ENCODE peak calls at places on chromosomes 6 and 20, in four cellular contexts. One of them, this sample, is unnamed.

GRCh38 chr20:23142162-23143050 is 56.3 kb upstream of the CD93 start:
- DNase-seq in mucosa of descending colon: no peak
- DNase-seq in lung: no peak
- DNase-seq in lower lobe of right lung: peak; percentile 45
- DNase-seq in this sample: no peak

GRCh38 chr6:136701011-136701410 is 91.3 kb downstream of the MAP3K5 start:
- DNase-seq in lower lobe of right lung: no peak
- DNase-seq in mucosa of descending colon: no peak
- DNase-seq in lung: no peak
- DNase-seq in this sample: no peak

GRCh38 chr6:142857609-142858195 is 87.3 kb downstream of the HIVEP2 start:
- DNase-seq in lung: no peak
- DNase-seq in lower lobe of right lung: no peak
- DNase-seq in mucosa of descending colon: peak; percentile 53
- DNase-seq in this sample: no peak

GRCh38 chr6:118391086-118391485 is 157.0 kb upstream of the PLN start:
- DNase-seq in lower lobe of right lung: no peak
- DNase-seq in lung: no peak
- DNase-seq in mucosa of descending colon: no peak
- DNase-seq in this sample: no peak

GRCh38 chr6:56890683-56891429 is 64.1 kb upstream of the BEND6 start:
- DNase-seq in mucosa of descending colon: no peak
- DNase-seq in lung: no peak
- DNase-seq in lower lobe of right lung: no peak
- DNase-seq in this sample: peak; percentile 88

GRCh38 chr20:47456952-47457724 is 44.5 kb upstream of the NCOA3 start:
- DNase-seq in mucosa of descending colon: no peak
- DNase-seq in lung: no peak
- DNase-seq in lower lobe of right lung: no peak
- DNase-seq in this sample: peak; percentile 68

GRCh38 chr20:278607-279571 is 11.7 kb downstream of the C20orf96 start:
- DNase-seq in lung: no peak
- DNase-seq in lower lobe of right lung: no peak
- DNase-seq in mucosa of descending colon: no peak
- DNase-seq in this sample: no peak

GRCh38 chr20:38418509-38419204 is 16.5 kb downstream of the SNHG17 start:
- DNase-seq in lower lobe of right lung: no peak
- DNase-seq in lung: no peak
- DNase-seq in mucosa of descending colon: no peak
- DNase-seq in this sample: peak; percentile 74

GRCh38 chr20:3551681-3552434 is 81.0 kb downstream of the ATRN start:
- DNase-seq in lower lobe of right lung: no peak
- DNase-seq in lung: no peak
- DNase-seq in mucosa of descending colon: no peak
- DNase-seq in this sample: no peak

GRCh38 chr20:63739129-63740069 is at the start of gene SLC2A4RG:
- DNase-seq in lung: peak; percentile 74
- DNase-seq in lower lobe of right lung: peak; percentile 85
- DNase-seq in mucosa of descending colon: peak; percentile 87
- DNase-seq in this sample: peak; percentile 92

GRCh38 chr6:116730513-116730912 is 35.0 kb downstream of the FAM162B start:
- DNase-seq in lower lobe of right lung: no peak
- DNase-seq in mucosa of descending colon: no peak
- DNase-seq in lung: no peak
- DNase-seq in this sample: no peak

GRCh38 chr6:158069800-158070195 is 88.1 kb downstream of the SYNJ2 start:
- DNase-seq in lung: no peak
- DNase-seq in lower lobe of right lung: no peak
- DNase-seq in mucosa of descending colon: no peak
- DNase-seq in this sample: peak; percentile 53

GRCh38 chr20:23153696-23154341 is 67.7 kb upstream of the CD93 start:
- DNase-seq in lung: no peak
- DNase-seq in lower lobe of right lung: peak; percentile 27
- DNase-seq in mucosa of descending colon: no peak
- DNase-seq in this sample: no peak

GRCh38 chr6:149830731-149831379 is 33.3 kb downstream of the LRP11 start:
- DNase-seq in lower lobe of right lung: no peak
- DNase-seq in mucosa of descending colon: no peak
- DNase-seq in lung: no peak
- DNase-seq in this sample: no peak

GRCh38 chr6:2765896-2766766 is 938 bp downstream of the WRNIP1 start:
- DNase-seq in lower lobe of right lung: peak; percentile 75
- DNase-seq in lung: peak; percentile 41
- DNase-seq in mucosa of descending colon: peak; percentile 77
- DNase-seq in this sample: peak; percentile 63

GRCh38 chr6:122649701-122650100 is 39.5 kb downstream of the PKIB start:
- DNase-seq in lung: no peak
- DNase-seq in lower lobe of right lung: no peak
- DNase-seq in mucosa of descending colon: no peak
- DNase-seq in this sample: no peak

GRCh38 chr6:132011582-132011981 is 60.4 kb upstream of the CCN2 start:
- DNase-seq in mucosa of descending colon: no peak
- DNase-seq in lower lobe of right lung: no peak
- DNase-seq in lung: no peak
- DNase-seq in this sample: no peak

GRCh38 chr6:167295495-167296292 is 4.6 kb downstream of the UNC93A start:
- DNase-seq in lower lobe of right lung: no peak
- DNase-seq in mucosa of descending colon: no peak
- DNase-seq in lung: no peak
- DNase-seq in this sample: no peak

GRCh38 chr6:167298166-167298565 is 7.1 kb downstream of the UNC93A start:
- DNase-seq in lower lobe of right lung: no peak
- DNase-seq in lung: no peak
- DNase-seq in mucosa of descending colon: no peak
- DNase-seq in this sample: no peak

GRCh38 chr6:167294651-167295494 is 3.8 kb downstream of the UNC93A start:
- DNase-seq in lung: no peak
- DNase-seq in mucosa of descending colon: no peak
- DNase-seq in lower lobe of right lung: no peak
- DNase-seq in this sample: no peak

GRCh38 chr6:167296293-167296690 is 5.2 kb downstream of the UNC93A start:
- DNase-seq in lung: no peak
- DNase-seq in lower lobe of right lung: no peak
- DNase-seq in mucosa of descending colon: no peak
- DNase-seq in this sample: no peak

DNA sequence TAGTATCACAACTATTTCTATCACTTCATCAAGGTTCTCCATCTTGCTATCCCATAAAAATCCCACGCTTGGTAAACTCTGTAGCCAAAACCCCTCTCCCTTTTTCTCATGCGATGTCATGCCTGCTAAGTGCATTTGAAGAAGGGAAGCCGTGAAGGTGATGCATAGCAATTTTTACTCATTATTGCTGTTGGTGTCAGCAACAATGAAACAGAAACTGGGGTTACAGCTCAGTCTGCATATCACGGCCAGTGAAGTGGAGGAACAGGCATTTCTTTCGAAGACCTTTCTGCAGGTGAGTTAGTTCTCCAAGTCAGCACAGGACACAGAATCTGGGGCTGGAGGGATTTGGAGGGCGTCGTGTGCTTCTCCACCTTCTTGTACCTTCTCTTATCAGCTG is 5.8 kb downstream of the UNC93A start:
- DNase-seq in lung: no peak
- DNase-seq in lower lobe of right lung: no peak
- DNase-seq in mucosa of descending colon: no peak
- DNase-seq in this sample: no peak
- H3K9me3 ChIP-seq in lung: no peaks in the 10 kb centered on the region
- H3K9me3 ChIP-seq in lower lobe of right lung: no peaks in the 10 kb centered on the region
- H3K9me3 ChIP-seq in mucosa of descending colon: no peaks in the 10 kb centered on the region
- H3K9me3 ChIP-seq in this sample: no peaks in the 10 kb centered on the region

DNA sequence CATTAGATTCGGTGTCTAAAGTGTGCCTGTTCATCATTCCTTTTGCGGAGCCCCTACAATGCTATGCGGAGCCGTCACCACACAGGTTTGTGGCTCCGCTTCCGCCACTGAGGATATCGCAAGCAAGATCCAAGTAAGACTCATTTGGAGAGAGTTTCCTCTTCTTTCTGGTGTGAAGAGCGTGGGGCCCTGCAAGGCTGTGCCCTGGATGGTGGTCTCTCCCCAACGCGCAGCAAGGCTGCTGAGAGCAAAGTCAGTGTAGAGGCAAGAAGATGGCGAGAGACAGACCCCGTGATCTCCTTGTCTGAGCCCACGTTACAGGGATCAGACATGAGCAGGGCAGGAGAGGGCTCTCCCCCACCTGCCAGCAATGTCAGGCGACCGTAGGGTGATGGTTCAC is 96.3 kb upstream of the AFDN start:
- DNase-seq in mucosa of descending colon: no peak
- DNase-seq in lower lobe of right lung: no peak
- DNase-seq in lung: no peak
- DNase-seq in this sample: no peak
- H3K9me3 ChIP-seq in mucosa of descending colon: no peaks in the 10 kb centered on the region
- H3K9me3 ChIP-seq in lower lobe of right lung: no peaks in the 10 kb centered on the region
- H3K9me3 ChIP-seq in lung: no peaks in the 10 kb centered on the region
- H3K9me3 ChIP-seq in this sample: no peaks in the 10 kb centered on the region

GRCh38 chr6:168371989-168372711 is 52.6 kb upstream of the DACT2 start:
- DNase-seq in mucosa of descending colon: peak; percentile 40
- DNase-seq in lower lobe of right lung: no peak
- DNase-seq in lung: no peak
- DNase-seq in this sample: no peak

GRCh38 chr6:168371185-168371584 is 51.6 kb upstream of the DACT2 start:
- DNase-seq in lower lobe of right lung: no peak
- DNase-seq in mucosa of descending colon: peak; percentile 12
- DNase-seq in lung: no peak
- DNase-seq in this sample: no peak

GRCh38 chr6:168372871-168373270 is 53.3 kb upstream of the DACT2 start:
- DNase-seq in lung: no peak
- DNase-seq in lower lobe of right lung: no peak
- DNase-seq in mucosa of descending colon: peak; percentile 48
- DNase-seq in this sample: no peak

GRCh38 chr6:168370310-168370991 is 50.9 kb upstream of the DACT2 start:
- DNase-seq in lower lobe of right lung: peak; percentile 74
- DNase-seq in mucosa of descending colon: peak; percentile 77
- DNase-seq in lung: peak; percentile 74
- DNase-seq in this sample: peak; percentile 81

DNA sequence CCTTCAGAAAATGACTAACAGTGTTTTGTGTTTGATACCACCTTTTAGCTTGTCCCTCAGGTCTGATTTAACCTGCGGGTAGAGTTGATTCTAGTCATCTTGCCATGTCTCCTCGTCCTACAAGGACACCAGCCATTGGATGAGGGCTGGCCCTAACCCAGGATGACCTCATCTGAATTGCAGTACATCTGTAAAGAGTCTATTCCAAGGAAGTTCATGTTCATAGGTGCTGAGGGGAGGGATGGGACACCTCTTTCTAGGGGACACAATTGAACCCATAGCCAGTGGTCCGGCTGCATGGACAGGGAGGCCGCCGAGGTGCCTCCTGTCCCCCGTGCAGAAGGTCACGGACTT is 52.0 kb upstream of the DACT2 start:
- DNase-seq in lung: no peak
- DNase-seq in lower lobe of right lung: no peak
- DNase-seq in mucosa of descending colon: no peak
- DNase-seq in this sample: no peak
- H3K9me3 ChIP-seq in lung: no peaks in the 10 kb centered on the region
- H3K9me3 ChIP-seq in lower lobe of right lung: no peaks in the 10 kb centered on the region
- H3K9me3 ChIP-seq in mucosa of descending colon: no peaks in the 10 kb centered on the region
- H3K9me3 ChIP-seq in this sample: no peaks in the 10 kb centered on the region

GRCh38 chr6:53395986-53396385 is 47.2 kb upstream of the ELOVL5 start:
- DNase-seq in lower lobe of right lung: no peak
- DNase-seq in mucosa of descending colon: no peak
- DNase-seq in lung: no peak
- DNase-seq in this sample: no peak
- H3K9me3 ChIP-seq in lower lobe of right lung: no peaks in the 10 kb centered on the region
- H3K9me3 ChIP-seq in mucosa of descending colon: no peaks in the 10 kb centered on the region
- H3K9me3 ChIP-seq in lung: no peaks in the 10 kb centered on the region
- H3K9me3 ChIP-seq in this sample: no peaks in the 10 kb centered on the region

GRCh38 chr6:352474-352873 is 39.1 kb upstream of the IRF4 start:
- DNase-seq in lung: no peak
- DNase-seq in mucosa of descending colon: no peak
- DNase-seq in lower lobe of right lung: peak; percentile 53
- DNase-seq in this sample: no peak

GRCh38 chr6:353642-354614 is 37.6 kb upstream of the IRF4 start:
- DNase-seq in lung: no peak
- DNase-seq in lower lobe of right lung: peak; percentile 50
- DNase-seq in mucosa of descending colon: no peak
- DNase-seq in this sample: no peak

GRCh38 chr6:351011-351866 is 40.3 kb upstream of the IRF4 start:
- DNase-seq in mucosa of descending colon: no peak
- DNase-seq in lower lobe of right lung: peak; percentile 47
- DNase-seq in lung: no peak
- DNase-seq in this sample: no peak

GRCh38 chr6:351867-352289 is 39.7 kb upstream of the IRF4 start:
- DNase-seq in lung: no peak
- DNase-seq in mucosa of descending colon: no peak
- DNase-seq in lower lobe of right lung: peak; percentile 44
- DNase-seq in this sample: no peak

GRCh38 chr6:352896-353470 is 38.6 kb upstream of the IRF4 start:
- DNase-seq in lower lobe of right lung: no peak
- DNase-seq in mucosa of descending colon: no peak
- DNase-seq in lung: no peak
- DNase-seq in this sample: no peak
- H3K9me3 ChIP-seq in lower lobe of right lung: no peaks in the 10 kb centered on the region
- H3K9me3 ChIP-seq in mucosa of descending colon: peaks cover 19% of the 10 kb centered on the region
- H3K9me3 ChIP-seq in lung: no peaks in the 10 kb centered on the region
- H3K9me3 ChIP-seq in this sample: peaks cover 2% of the 10 kb centered on the region

GRCh38 chr6:167501831-167502385 is 177.0 kb downstream of the TTLL2 start:
- DNase-seq in lung: no peak
- DNase-seq in lower lobe of right lung: no peak
- DNase-seq in mucosa of descending colon: no peak
- DNase-seq in this sample: peak; percentile 51
- H3K9me3 ChIP-seq in lung: no peaks in the 10 kb centered on the region
- H3K9me3 ChIP-seq in lower lobe of right lung: no peaks in the 10 kb centered on the region
- H3K9me3 ChIP-seq in mucosa of descending colon: no peaks in the 10 kb centered on the region
- H3K9me3 ChIP-seq in this sample: no peaks in the 10 kb centered on the region

DNA sequence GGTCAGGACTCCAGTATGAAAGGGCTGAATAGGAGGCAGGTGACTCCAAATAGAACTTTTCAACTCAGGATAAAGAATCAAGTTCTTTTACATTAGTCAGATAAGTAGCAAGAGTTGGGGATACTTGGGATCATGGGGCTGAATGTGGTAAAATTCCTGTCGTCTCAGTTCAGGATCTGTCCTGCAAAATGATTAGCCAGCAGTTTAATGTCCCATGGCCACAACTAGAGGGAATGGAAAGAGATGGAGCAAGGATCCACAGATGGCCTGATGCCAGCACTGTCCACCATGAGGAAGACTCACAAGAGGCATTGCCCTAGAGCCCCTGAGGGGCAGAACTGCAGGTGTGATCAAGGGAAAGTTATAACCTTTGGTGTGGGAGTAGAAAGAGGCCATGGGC is 2.1 kb downstream of the DEFB121 start:
- DNase-seq in lower lobe of right lung: no peak
- DNase-seq in mucosa of descending colon: no peak
- DNase-seq in lung: no peak
- DNase-seq in this sample: no peak
- H3K9me3 ChIP-seq in lower lobe of right lung: no peaks in the 10 kb centered on the region
- H3K9me3 ChIP-seq in mucosa of descending colon: peaks cover 3% of the 10 kb centered on the region
- H3K9me3 ChIP-seq in lung: peaks cover 7% of the 10 kb centered on the region
- H3K9me3 ChIP-seq in this sample: no peaks in the 10 kb centered on the region

GRCh38 chr6:19616022-19616421 is 221.1 kb upstream of the ID4 start:
- DNase-seq in lower lobe of right lung: no peak
- DNase-seq in lung: no peak
- DNase-seq in mucosa of descending colon: no peak
- DNase-seq in this sample: no peak
- H3K9me3 ChIP-seq in lower lobe of right lung: no peaks in the 10 kb centered on the region
- H3K9me3 ChIP-seq in lung: peaks cover 4% of the 10 kb centered on the region
- H3K9me3 ChIP-seq in mucosa of descending colon: peaks cover 7% of the 10 kb centered on the region
- H3K9me3 ChIP-seq in this sample: no peaks in the 10 kb centered on the region